ENCODE peak calls at places on chromosomes 5 and 9, in nine cellular contexts. One of them, this sample, is unnamed.

GRCh38 chr9:105188746-105189145 is 55.7 kb upstream of the SLC44A1 start:
- DNase-seq in NCI-H1417: peak
- DNase-seq in substantia nigra: no peak
- DNase-seq in left lobe of liver: no peak
- DNase-seq in AG20443: no peak
- DNase-seq in EL: no peak
- DNase-seq in lung: no peak
- DNase-seq in amniotic stem cell: no peak
- DNase-seq in HCT116: no peak
- DNase-seq in this sample: no peak

GRCh38 chr5:163914911-163915310 is 409.5 kb downstream of the MAT2B start:
- DNase-seq in NCI-H1417: no peak
- DNase-seq in substantia nigra: no peak
- DNase-seq in left lobe of liver: no peak
- DNase-seq in AG20443: no peak
- DNase-seq in EL: no peak
- DNase-seq in lung: no peak
- DNase-seq in amniotic stem cell: no peak
- DNase-seq in HCT116: no peak
- DNase-seq in this sample: no peak

GRCh38 chr5:124702442-124703024 is 43.9 kb downstream of the ZNF608 start:
- DNase-seq in NCI-H1417: no peak
- DNase-seq in substantia nigra: no peak
- DNase-seq in left lobe of liver: no peak
- DNase-seq in AG20443: no peak
- DNase-seq in EL: no peak
- DNase-seq in lung: no peak
- DNase-seq in amniotic stem cell: no peak
- DNase-seq in HCT116: no peak
- DNase-seq in this sample: no peak

GRCh38 chr5:6856658-6857057 is 143.4 kb downstream of the TENT4A start:
- DNase-seq in NCI-H1417: peak
- DNase-seq in substantia nigra: no peak
- DNase-seq in left lobe of liver: no peak
- DNase-seq in AG20443: no peak
- DNase-seq in EL: no peak
- DNase-seq in lung: no peak
- DNase-seq in amniotic stem cell: no peak
- DNase-seq in HCT116: no peak
- DNase-seq in this sample: no peak

GRCh38 chr9:16434522-16434921 is 435.9 kb downstream of the BNC2 start:
- DNase-seq in NCI-H1417: no peak
- DNase-seq in substantia nigra: no peak
- DNase-seq in left lobe of liver: no peak
- DNase-seq in AG20443: peak
- DNase-seq in EL: peak
- DNase-seq in lung: no peak
- DNase-seq in amniotic stem cell: peak
- DNase-seq in HCT116: no peak
- DNase-seq in this sample: no peak

GRCh38 chr9:132986586-132986985 is 8.1 kb downstream of the GFI1B start:
- DNase-seq in NCI-H1417: no peak
- DNase-seq in substantia nigra: no peak
- DNase-seq in left lobe of liver: no peak
- DNase-seq in AG20443: no peak
- DNase-seq in EL: peak
- DNase-seq in lung: no peak
- DNase-seq in amniotic stem cell: no peak
- DNase-seq in HCT116: no peak
- DNase-seq in this sample: no peak

GRCh38 chr9:20321683-20322082 is 300.6 kb downstream of the MLLT3 start:
- DNase-seq in NCI-H1417: peak
- DNase-seq in substantia nigra: no peak
- DNase-seq in left lobe of liver: no peak
- DNase-seq in AG20443: no peak
- DNase-seq in EL: no peak
- DNase-seq in lung: no peak
- DNase-seq in amniotic stem cell: no peak
- DNase-seq in HCT116: no peak
- DNase-seq in this sample: no peak

GRCh38 chr9:118331622-118332045 is 627.4 kb downstream of the TLR4 start:
- DNase-seq in NCI-H1417: no peak
- DNase-seq in substantia nigra: no peak
- DNase-seq in left lobe of liver: peak
- DNase-seq in AG20443: peak
- DNase-seq in EL: peak
- DNase-seq in lung: no peak
- DNase-seq in amniotic stem cell: no peak
- DNase-seq in HCT116: no peak
- DNase-seq in this sample: no peak